ENCODE peak calls at places on chromosomes 6 and 20, in four cellular contexts. U is GM13977, R is heart left ventricle, C is HepG2. A is an unnamed sample.

GRCh38 chr6:96939019-96939805 is 14.7 kb downstream of the KLHL32 start:
- DNase-seq in U (no peak), R (no peak), C (no peak), A (no peak)

GRCh38 chr6:129849456-129849855 is 11.7 kb downstream of the TMEM244 start:
- DNase-seq in U (no peak), R (no peak), C (no peak), A (no peak)

GRCh38 chr6:76697585-76697984 is 625.1 kb upstream of the IMPG1 start:
- DNase-seq in U (no peak), R (no peak), C (no peak), A (no peak)

GRCh38 chr20:55173601-55174000 is 698.2 kb downstream of the DOK5 start:
- DNase-seq in U (no peak), R (peak), C (no peak), A (no peak)

GRCh38 chr6:33578588-33579011 is 1.5 kb downstream of the BAK1 start:
- DNase-seq in U (no peak), R (no peak), C (no peak), A (no peak)

GRCh38 chr6:36642913-36643817 is 35.3 kb upstream of the CDKN1A start:
- DNase-seq in U (no peak), R (peak), C (peak), A (peak)

GRCh38 chr20:33305591-33306057 is 22.6 kb downstream of the BPIFB1 start:
- DNase-seq in U (no peak), R (no peak), C (no peak), A (no peak)

GRCh38 chr6:159074120-159074684 is 29.4 kb upstream of the TAGAP start:
- DNase-seq in U (no peak), R (no peak), C (no peak), A (no peak)

GRCh38 chr6:139721924-139722323 is 347.5 kb upstream of the CITED2 start:
- DNase-seq in U (no peak), R (no peak), C (no peak), A (no peak)

GRCh38 chr6:163667372-163668060 is 253.0 kb downstream of the QKI start:
- DNase-seq in U (peak), R (peak), C (no peak), A (no peak)

GRCh38 chr6:37077459-37078296 is 72.2 kb downstream of the FGD2 start:
- DNase-seq in U (no peak), R (peak), C (no peak), A (peak)

GRCh38 chr6:41427642-41428401 is 92.4 kb downstream of the NCR2 start:
- DNase-seq in U (peak), R (peak), C (peak), A (no peak)

GRCh38 chr6:150189176-150189575 is 46.3 kb downstream of the PPP1R14C start:
- DNase-seq in U (no peak), R (no peak), C (no peak), A (no peak)

GRCh38 chr20:14401479-14402138 is 64.2 kb upstream of the FLRT3 start:
- DNase-seq in U (no peak), R (no peak), C (no peak), A (no peak)

GRCh38 chr6:139149383-139149782 is 14.5 kb downstream of the HECA start:
- DNase-seq in U (no peak), R (peak), C (no peak), A (no peak)

GRCh38 chr6:138227316-138227781 is 9.1 kb upstream of the PBOV1 start:
- DNase-seq in U (no peak), R (no peak), C (peak), A (no peak)

GRCh38 chr20:35617397-35618031 is 1.9 kb downstream of the SPAG4 start:
- DNase-seq in U (peak), R (peak), C (peak), A (no peak)
- TF ChIP-seq CTCF in U (peak), R (peak), C (peak), A (peak)

GRCh38 chr6:66662721-66663120 is 955.7 kb upstream of the EYS start:
- DNase-seq in U (no peak), R (no peak), C (no peak), A (no peak)

GRCh38 chr6:66664112-66664511 is 957.1 kb upstream of the EYS start:
- DNase-seq in U (no peak), R (no peak), C (no peak), A (no peak)

GRCh38 chr6:66663127-66663526 is 956.1 kb upstream of the EYS start:
- DNase-seq in U (no peak), R (no peak), C (no peak), A (no peak)

GRCh38 chr6:66662196-66662595 is 955.2 kb upstream of the EYS start:
- DNase-seq in U (no peak), R (no peak), C (peak), A (no peak)
- TF ChIP-seq CTCF in U (peak), R (peak), C (no peak), A (peak)

DNA sequence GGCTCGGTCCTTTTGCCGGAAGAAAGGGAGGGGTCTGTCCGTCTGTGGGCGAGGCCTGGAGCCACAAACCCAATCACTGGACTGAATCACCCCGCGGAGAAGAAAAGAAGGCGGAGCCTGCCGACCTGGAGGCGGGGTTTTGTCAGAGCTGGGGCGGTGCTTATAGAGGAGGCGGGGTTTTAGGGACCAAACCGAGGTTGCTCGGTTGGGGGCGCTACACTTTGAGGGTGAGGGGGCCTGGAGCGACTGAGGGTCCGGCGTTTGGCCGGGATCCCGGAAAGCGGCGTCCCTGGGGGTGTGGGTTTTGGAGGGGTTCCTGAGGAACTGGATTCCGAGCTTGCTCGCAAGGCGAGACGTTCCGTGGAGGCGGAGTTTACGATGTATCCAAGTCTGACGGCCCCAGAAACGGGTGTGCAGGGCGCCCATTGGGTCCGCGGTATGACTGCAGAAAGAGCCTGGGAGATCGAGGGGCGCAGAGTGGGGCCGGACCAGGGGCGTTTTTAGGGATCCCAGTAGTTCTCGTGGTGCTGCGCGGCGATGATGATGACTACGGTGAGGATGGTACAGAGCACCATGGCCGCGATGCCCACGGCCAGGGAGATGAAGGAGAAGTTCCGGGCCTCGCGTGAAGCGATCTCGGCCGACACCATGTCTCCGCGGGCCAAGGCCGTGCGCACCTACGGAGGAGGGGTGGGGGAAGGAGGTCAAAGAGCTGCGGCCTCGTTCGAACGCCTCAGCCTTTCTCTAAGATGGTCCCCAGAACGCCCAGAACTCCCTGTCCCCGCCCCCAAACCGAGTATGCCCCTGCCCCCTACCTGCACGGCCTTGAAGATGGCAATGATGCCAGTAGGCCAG is 2.8 kb downstream of the PRRT1 start:
- DNase-seq in U (no peak), R (peak), C (no peak), A (no peak)
- TF ChIP-seq CTCF in U (no peak), R (no peak), C (no peak), A (no peak)

DNA sequence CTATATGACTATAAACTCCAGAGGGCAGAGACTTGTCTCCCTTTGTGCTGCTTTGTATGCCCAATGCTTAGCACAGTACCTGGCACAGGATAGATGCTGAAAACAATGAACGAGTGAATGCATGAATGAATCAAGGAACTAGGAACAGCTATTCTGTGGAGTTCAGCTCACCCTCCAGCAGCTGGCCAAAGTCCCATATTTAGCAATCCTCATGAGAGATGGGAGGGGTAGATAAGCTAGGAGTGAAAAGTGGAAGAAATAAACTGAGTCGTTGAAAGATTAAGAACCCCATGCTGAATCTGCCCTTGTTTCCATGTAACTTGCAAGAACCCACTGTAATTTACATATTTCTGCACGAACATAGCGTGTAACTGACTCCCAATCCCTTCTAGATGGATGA is 106.5 kb downstream of the MAFB start:
- DNase-seq in U (no peak), R (no peak), C (peak), A (no peak)
- TF ChIP-seq CTCF in U (no peak), R (no peak), C (no peak), A (no peak)